ENCODE peak calls at places on chromosomes 16 and 17, in nine cellular contexts. N is stimulated activated CD4-positive, alpha-beta T cell treated with anti-CD3 and anti-CD28 coated beads, Interleukin-2, amount 100 ng/mL, for 48 hours; S is activated T-cell treated with anti-CD3 and anti-CD28 coated beads, Interleukin-2, amount 50 U/mL, for 48 hours; O is iris pigment epithelial cell; W is NCI-H1436; B is stimulated activated CD8-positive, alpha-beta memory T cell treated with anti-CD3 and anti-CD28 coated beads, Interleukin-15, amount 100 ng/mL, for 24 hours; M is adrenal gland; T is NCI-H345; Q is HT-29. P is an unnamed sample.

GRCh38 chr16:89067677-89068076 is 26.0 kb upstream of the ACSF3 start:
- DNase-seq in N (no peak), S (no peak), O (no peak), W (no peak), B (no peak), M (no peak), T (peak), Q (no peak), P (no peak)

GRCh38 chr16:23407436-23408125 is 45.4 kb downstream of the COG7 start:
- DNase-seq in N (no peak), S (no peak), O (no peak), W (no peak), B (no peak), M (no peak), T (no peak), Q (no peak), P (no peak)

GRCh38 chr17:58330544-58330996 is 2.0 kb upstream of the TSPOAP1 start:
- DNase-seq in N (peak), S (peak), O (no peak), W (no peak), B (no peak), M (no peak), T (no peak), Q (no peak), P (no peak)

GRCh38 chr17:70989301-70989700 is 820.0 kb downstream of the KCNJ2 start:
- DNase-seq in N (no peak), S (no peak), O (no peak), W (no peak), B (no peak), M (no peak), T (no peak), Q (no peak), P (no peak)

GRCh38 chr17:80817861-80818260 is 173.8 kb upstream of the CHMP6 start:
- DNase-seq in N (no peak), S (no peak), O (peak), W (no peak), B (no peak), M (no peak), T (no peak), Q (no peak), P (no peak)

GRCh38 chr16:27232875-27233605 is 29.7 kb downstream of the KDM8 start:
- DNase-seq in N (no peak), S (no peak), O (no peak), W (no peak), B (no peak), M (no peak), T (no peak), Q (no peak), P (no peak)

GRCh38 chr17:82371333-82372062 is at the start of gene UTS2R:
- DNase-seq in N (no peak), S (no peak), O (no peak), W (no peak), B (no peak), M (no peak), T (no peak), Q (no peak), P (no peak)

GRCh38 chr16:69606985-69607384 is 41.2 kb downstream of the NFAT5 start:
- DNase-seq in N (no peak), S (no peak), O (no peak), W (no peak), B (no peak), M (no peak), T (no peak), Q (no peak), P (no peak)

GRCh38 chr17:48002208-48002919 is 31.5 kb downstream of the CDK5RAP3 start:
- DNase-seq in N (no peak), S (no peak), O (peak), W (peak), B (no peak), M (no peak), T (peak), Q (peak), P (peak)

GRCh38 chr17:6940186-6940649 is 55.6 kb upstream of the ALOX12 start:
- DNase-seq in N (no peak), S (no peak), O (no peak), W (peak), B (no peak), M (no peak), T (no peak), Q (no peak), P (no peak)

GRCh38 chr17:19573075-19573474 is 39.4 kb downstream of the SLC47A1 start:
- DNase-seq in N (no peak), S (no peak), O (peak), W (no peak), B (no peak), M (no peak), T (no peak), Q (no peak), P (no peak)

GRCh38 chr16:15865742-15866141 is 8.9 kb upstream of the MYH11 start:
- DNase-seq in N (no peak), S (no peak), O (no peak), W (no peak), B (no peak), M (no peak), T (no peak), Q (no peak), P (no peak)

GRCh38 chr16:25413962-25414361 is 156.3 kb upstream of the ZKSCAN2 start:
- DNase-seq in N (no peak), S (no peak), O (peak), W (no peak), B (no peak), M (no peak), T (no peak), Q (no peak), P (no peak)

GRCh38 chr16:46853713-46854443 is 22.9 kb upstream of the C16orf87 start:
- DNase-seq in N (peak), S (peak), O (peak), W (peak), B (peak), M (peak), T (peak), Q (peak), P (peak)

GRCh38 chr16:28537964-28538732 is 626 bp downstream of the NUPR1 start:
- DNase-seq in N (no peak), S (no peak), O (no peak), W (no peak), B (no peak), M (no peak), T (no peak), Q (no peak), P (no peak)

GRCh38 chr16:69005641-69006355 is 99.7 kb upstream of the HAS3 start:
- DNase-seq in N (no peak), S (no peak), O (no peak), W (no peak), B (no peak), M (no peak), T (no peak), Q (no peak), P (no peak)

GRCh38 chr16:62985727-62986126 is 949.5 kb upstream of the CDH8 start:
- DNase-seq in N (no peak), S (no peak), O (no peak), W (no peak), B (no peak), M (no peak), T (no peak), Q (no peak), P (no peak)

GRCh38 chr17:44931376-44931775 is 16.1 kb upstream of the GFAP start:
- DNase-seq in N (no peak), S (no peak), O (no peak), W (no peak), B (no peak), M (no peak), T (no peak), Q (no peak), P (no peak)

GRCh38 chr16:69064164-69064563 is 41.3 kb upstream of the HAS3 start:
- DNase-seq in N (no peak), S (no peak), O (no peak), W (no peak), B (no peak), M (no peak), T (no peak), Q (no peak), P (no peak)

GRCh38 chr17:7586673-7587419 is 3.0 kb downstream of the SOX15 start:
- DNase-seq in N (no peak), S (no peak), O (no peak), W (no peak), B (no peak), M (no peak), T (no peak), Q (peak), P (no peak)

GRCh38 chr16:22356930-22357634 is 17.3 kb downstream of the CDR2 start:
- DNase-seq in N (no peak), S (no peak), O (peak), W (no peak), B (no peak), M (no peak), T (no peak), Q (no peak), P (no peak)

GRCh38 chr17:7475764-7476422 is 3.5 kb downstream of the ZBTB4 start:
- DNase-seq in N (no peak), S (no peak), O (no peak), W (no peak), B (no peak), M (peak), T (no peak), Q (no peak), P (peak)

GRCh38 chr16:53433930-53434435 is 288 bp upstream of the RBL2 start:
- DNase-seq in N (no peak), S (no peak), O (peak), W (peak), B (peak), M (no peak), T (no peak), Q (no peak), P (no peak)

GRCh38 chr17:43782903-43783462 is 2.7 kb downstream of the CFAP97D1 start:
- DNase-seq in N (no peak), S (no peak), O (no peak), W (no peak), B (no peak), M (no peak), T (no peak), Q (no peak), P (no peak)

GRCh38 chr17:17806035-17806434 is 30.8 kb downstream of the SREBF1 start:
- DNase-seq in N (no peak), S (no peak), O (no peak), W (no peak), B (no peak), M (no peak), T (no peak), Q (no peak), P (no peak)

GRCh38 chr17:43645765-43646481 is 15.8 kb downstream of the MEOX1 start:
- DNase-seq in N (no peak), S (peak), O (peak), W (no peak), B (no peak), M (peak), T (no peak), Q (no peak), P (peak)

GRCh38 chr17:79842656-79843474 is 3.6 kb upstream of the CBX4 start:
- DNase-seq in N (no peak), S (peak), O (peak), W (no peak), B (no peak), M (peak), T (peak), Q (no peak), P (no peak)

GRCh38 chr16:55502801-55503366 is 6.0 kb upstream of the LPCAT2 start:
- DNase-seq in N (no peak), S (no peak), O (peak), W (no peak), B (no peak), M (peak), T (peak), Q (peak), P (no peak)

P was measured in CD14-positive monocyte.